ENCODE peak calls at places on chromosomes 4 and X, in five cellular contexts. One of them, this sample, is unnamed.

GRCh38 chr4:128571747-128572146 is 237.8 kb upstream of the JADE1 start:
- DNase-seq in mucosa of descending colon: no peak
- DNase-seq in neural progenitor cell: no peak
- DNase-seq in endodermal cell: no peak
- DNase-seq in RWPE2: no peak
- DNase-seq in this sample: peak; percentile 54

GRCh38 chrX:136166221-136166855 is 19.0 kb downstream of the FHL1 start:
- DNase-seq in mucosa of descending colon: no peak
- DNase-seq in neural progenitor cell: peak; percentile 22
- DNase-seq in endodermal cell: no peak
- DNase-seq in RWPE2: no peak
- DNase-seq in this sample: no peak

GRCh38 chrX:39675619-39676018 is 422.1 kb downstream of the BCOR start:
- DNase-seq in mucosa of descending colon: peak; percentile 47
- DNase-seq in neural progenitor cell: no peak
- DNase-seq in endodermal cell: no peak
- DNase-seq in RWPE2: no peak
- DNase-seq in this sample: no peak

GRCh38 chrX:10109695-10110094 is 47.1 kb upstream of the CLCN4 start:
- DNase-seq in mucosa of descending colon: peak; percentile 35
- DNase-seq in neural progenitor cell: no peak
- DNase-seq in endodermal cell: no peak
- DNase-seq in RWPE2: no peak
- DNase-seq in this sample: no peak

GRCh38 chr4:167606551-167606950 is 372.3 kb upstream of the SPOCK3 start:
- DNase-seq in mucosa of descending colon: no peak
- DNase-seq in neural progenitor cell: no peak
- DNase-seq in endodermal cell: no peak
- DNase-seq in RWPE2: no peak
- DNase-seq in this sample: no peak

GRCh38 chrX:66002832-66003680 is 36.8 kb downstream of the VSIG4 start:
- DNase-seq in mucosa of descending colon: no peak
- DNase-seq in neural progenitor cell: no peak
- DNase-seq in endodermal cell: no peak
- DNase-seq in RWPE2: no peak
- DNase-seq in this sample: no peak

GRCh38 chr4:139740531-139741041 is 75.0 kb downstream of the MGST2 start:
- DNase-seq in mucosa of descending colon: peak; percentile 41
- DNase-seq in neural progenitor cell: no peak
- DNase-seq in endodermal cell: peak; percentile 51
- DNase-seq in RWPE2: no peak
- DNase-seq in this sample: peak; percentile 15

GRCh38 chrX:373641-374471 is 12.9 kb downstream of the PPP2R3B start:
- DNase-seq in mucosa of descending colon: no peak
- DNase-seq in neural progenitor cell: peak; percentile 88
- DNase-seq in endodermal cell: peak; percentile 85
- DNase-seq in RWPE2: peak; percentile 76
- DNase-seq in this sample: no peak

GRCh38 chr4:877502-877901 is 51.6 kb upstream of the CPLX1 start:
- DNase-seq in mucosa of descending colon: no peak
- DNase-seq in neural progenitor cell: no peak
- DNase-seq in endodermal cell: no peak
- DNase-seq in RWPE2: no peak
- DNase-seq in this sample: no peak

GRCh38 chr4:8830056-8830455 is 41.6 kb downstream of the HMX1 start:
- DNase-seq in mucosa of descending colon: no peak
- DNase-seq in neural progenitor cell: no peak
- DNase-seq in endodermal cell: no peak
- DNase-seq in RWPE2: no peak
- DNase-seq in this sample: no peak

GRCh38 chr4:156293657-156294297 is 340.1 kb upstream of the CTSO start:
- DNase-seq in mucosa of descending colon: no peak
- DNase-seq in neural progenitor cell: no peak
- DNase-seq in endodermal cell: no peak
- DNase-seq in RWPE2: no peak
- DNase-seq in this sample: peak; percentile 11

GRCh38 chrX:109472939-109473713 is 8.8 kb downstream of the GUCY2F start:
- DNase-seq in mucosa of descending colon: peak; percentile 1
- DNase-seq in neural progenitor cell: peak; percentile 85
- DNase-seq in endodermal cell: peak; percentile 89
- DNase-seq in RWPE2: no peak
- DNase-seq in this sample: no peak

GRCh38 chr4:95705323-95705722 is 134.6 kb upstream of the PDHA2 start:
- DNase-seq in mucosa of descending colon: no peak
- DNase-seq in neural progenitor cell: no peak
- DNase-seq in endodermal cell: no peak
- DNase-seq in RWPE2: no peak
- DNase-seq in this sample: no peak

GRCh38 chr4:11614426-11614825 is 185.7 kb upstream of the HS3ST1 start:
- DNase-seq in mucosa of descending colon: no peak
- DNase-seq in neural progenitor cell: no peak
- DNase-seq in endodermal cell: no peak
- DNase-seq in RWPE2: peak; percentile 73
- DNase-seq in this sample: no peak

GRCh38 chr4:74408639-74409038 is 36.3 kb upstream of the AREG start:
- DNase-seq in mucosa of descending colon: no peak
- DNase-seq in neural progenitor cell: no peak
- DNase-seq in endodermal cell: peak; percentile 29
- DNase-seq in RWPE2: peak; percentile 70
- DNase-seq in this sample: peak; percentile 96

GRCh38 chrX:109485470-109486340 is 3.8 kb upstream of the GUCY2F start:
- DNase-seq in mucosa of descending colon: peak; percentile 76
- DNase-seq in neural progenitor cell: peak; percentile 82
- DNase-seq in endodermal cell: peak; percentile 88
- DNase-seq in RWPE2: no peak
- DNase-seq in this sample: no peak

GRCh38 chr4:158580064-158580463 is 58.4 kb downstream of the RXFP1 start:
- DNase-seq in mucosa of descending colon: no peak
- DNase-seq in neural progenitor cell: peak; percentile 12
- DNase-seq in endodermal cell: peak; percentile 66
- DNase-seq in RWPE2: no peak
- DNase-seq in this sample: no peak

GRCh38 chr4:19850909-19851308 is 400.8 kb upstream of the SLIT2 start:
- DNase-seq in mucosa of descending colon: no peak
- DNase-seq in neural progenitor cell: no peak
- DNase-seq in endodermal cell: no peak
- DNase-seq in RWPE2: peak; percentile 39
- DNase-seq in this sample: no peak

GRCh38 chr4:113051361-113051760 is 1.9 kb downstream of the ANK2 start:
- DNase-seq in mucosa of descending colon: no peak
- DNase-seq in neural progenitor cell: no peak
- DNase-seq in endodermal cell: no peak
- DNase-seq in RWPE2: no peak
- DNase-seq in this sample: no peak

GRCh38 chr4:43339435-43339834 is 446.9 kb downstream of the GRXCR1 start:
- DNase-seq in mucosa of descending colon: no peak
- DNase-seq in neural progenitor cell: no peak
- DNase-seq in endodermal cell: no peak
- DNase-seq in RWPE2: peak; percentile 72
- DNase-seq in this sample: peak; percentile 49

GRCh38 chrX:47643926-47644325 is 6.4 kb downstream of the ELK1 start:
- DNase-seq in mucosa of descending colon: no peak
- DNase-seq in neural progenitor cell: peak; percentile 36
- DNase-seq in endodermal cell: no peak
- DNase-seq in RWPE2: no peak
- DNase-seq in this sample: no peak

GRCh38 chrX:74458738-74459137 is 37.4 kb downstream of the SLC16A2 start:
- DNase-seq in mucosa of descending colon: no peak
- DNase-seq in neural progenitor cell: no peak
- DNase-seq in endodermal cell: no peak
- DNase-seq in RWPE2: no peak
- DNase-seq in this sample: peak; percentile 11

GRCh38 chrX:133776072-133776471 is 209.3 kb downstream of the GPC3 start:
- DNase-seq in mucosa of descending colon: peak; percentile 5
- DNase-seq in neural progenitor cell: peak; percentile 47
- DNase-seq in endodermal cell: peak; percentile 84
- DNase-seq in RWPE2: no peak
- DNase-seq in this sample: no peak

GRCh38 chr4:147025042-147025441 is 79.4 kb upstream of the TTC29 start:
- DNase-seq in mucosa of descending colon: no peak
- DNase-seq in neural progenitor cell: no peak
- DNase-seq in endodermal cell: no peak
- DNase-seq in RWPE2: no peak
- DNase-seq in this sample: no peak

GRCh38 chr4:28916585-28916984 is 1803.6 kb upstream of the PCDH7 start:
- DNase-seq in mucosa of descending colon: no peak
- DNase-seq in neural progenitor cell: no peak
- DNase-seq in endodermal cell: no peak
- DNase-seq in RWPE2: no peak
- DNase-seq in this sample: no peak

GRCh38 chr4:118981839-118982381 is 93.3 kb downstream of the SYNPO2 start:
- DNase-seq in mucosa of descending colon: peak; percentile 70
- DNase-seq in neural progenitor cell: peak; percentile 78
- DNase-seq in endodermal cell: peak; percentile 81
- DNase-seq in RWPE2: no peak
- DNase-seq in this sample: peak; percentile 38

GRCh38 chr4:25805255-25805860 is 57.4 kb downstream of the SEL1L3 start:
- DNase-seq in mucosa of descending colon: no peak
- DNase-seq in neural progenitor cell: no peak
- DNase-seq in endodermal cell: no peak
- DNase-seq in RWPE2: no peak
- DNase-seq in this sample: no peak

GRCh38 chr4:174580597-174580996 is 58.3 kb upstream of the HPGD start:
- DNase-seq in mucosa of descending colon: no peak
- DNase-seq in neural progenitor cell: no peak
- DNase-seq in endodermal cell: no peak
- DNase-seq in RWPE2: no peak
- DNase-seq in this sample: no peak

GRCh38 chrX:47200385-47201150 is 6.9 kb downstream of the UBA1 start:
- DNase-seq in mucosa of descending colon: peak; percentile 50
- DNase-seq in neural progenitor cell: no peak
- DNase-seq in endodermal cell: peak; percentile 76
- DNase-seq in RWPE2: no peak
- DNase-seq in this sample: no peak

GRCh38 chr4:180058731-180059215 is 2184.4 kb upstream of the TENM3 start:
- DNase-seq in mucosa of descending colon: peak; percentile 70
- DNase-seq in neural progenitor cell: peak; percentile 76
- DNase-seq in endodermal cell: peak; percentile 89
- DNase-seq in RWPE2: peak; percentile 44
- DNase-seq in this sample: no peak

DNA sequence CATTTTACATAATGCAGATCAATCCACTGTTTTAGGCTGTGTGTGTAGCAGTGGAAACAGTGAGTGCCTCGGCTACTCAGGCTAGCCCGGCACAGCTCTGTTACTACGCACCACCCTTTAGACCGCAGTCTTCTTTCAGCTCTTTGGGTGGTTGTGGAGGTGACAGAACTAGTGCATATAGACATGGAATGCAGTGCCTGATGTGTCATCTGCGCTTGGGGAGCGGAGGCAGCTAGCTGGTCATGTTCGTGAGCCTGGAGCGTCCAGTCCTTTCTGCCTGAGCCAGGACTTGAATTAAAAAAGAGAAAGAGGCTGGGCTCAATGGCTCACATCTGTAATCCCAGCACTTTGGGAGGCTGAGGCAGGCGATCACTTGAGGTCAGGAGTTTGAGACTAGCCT is 4.8 kb downstream of the TBC1D14 start:
- DNase-seq in mucosa of descending colon: no peak
- DNase-seq in neural progenitor cell: no peak
- DNase-seq in endodermal cell: no peak
- DNase-seq in RWPE2: no peak
- DNase-seq in this sample: no peak
- H3K4me1 ChIP-seq in mucosa of descending colon: peaks cover 54% of the 10 kb centered on the region
- H3K4me1 ChIP-seq in neural progenitor cell: peaks cover 33% of the 10 kb centered on the region
- H3K4me1 ChIP-seq in endodermal cell: peaks cover 2% of the 10 kb centered on the region
- H3K4me1 ChIP-seq in RWPE2: peaks cover 6% of the 10 kb centered on the region
- H3K4me1 ChIP-seq in this sample: peaks cover 16% of the 10 kb centered on the region

GRCh38 chr4:76198411-76199237 is 15.0 kb downstream of the SCARB2 start:
- DNase-seq in mucosa of descending colon: peak; percentile 91
- DNase-seq in neural progenitor cell: peak; percentile 52
- DNase-seq in endodermal cell: peak; percentile 56
- DNase-seq in RWPE2: no peak
- DNase-seq in this sample: no peak

GRCh38 chr4:76195326-76195725 is 18.3 kb downstream of the SCARB2 start:
- DNase-seq in mucosa of descending colon: no peak
- DNase-seq in neural progenitor cell: no peak
- DNase-seq in endodermal cell: no peak
- DNase-seq in RWPE2: no peak
- DNase-seq in this sample: no peak

GRCh38 chr4:76197001-76197743 is 16.5 kb downstream of the SCARB2 start:
- DNase-seq in mucosa of descending colon: no peak
- DNase-seq in neural progenitor cell: no peak
- DNase-seq in endodermal cell: no peak
- DNase-seq in RWPE2: no peak
- DNase-seq in this sample: no peak

GRCh38 chr4:76199664-76200211 is 13.9 kb downstream of the SCARB2 start:
- DNase-seq in mucosa of descending colon: peak; percentile 74
- DNase-seq in neural progenitor cell: no peak
- DNase-seq in endodermal cell: peak; percentile 55
- DNase-seq in RWPE2: no peak
- DNase-seq in this sample: no peak

DNA sequence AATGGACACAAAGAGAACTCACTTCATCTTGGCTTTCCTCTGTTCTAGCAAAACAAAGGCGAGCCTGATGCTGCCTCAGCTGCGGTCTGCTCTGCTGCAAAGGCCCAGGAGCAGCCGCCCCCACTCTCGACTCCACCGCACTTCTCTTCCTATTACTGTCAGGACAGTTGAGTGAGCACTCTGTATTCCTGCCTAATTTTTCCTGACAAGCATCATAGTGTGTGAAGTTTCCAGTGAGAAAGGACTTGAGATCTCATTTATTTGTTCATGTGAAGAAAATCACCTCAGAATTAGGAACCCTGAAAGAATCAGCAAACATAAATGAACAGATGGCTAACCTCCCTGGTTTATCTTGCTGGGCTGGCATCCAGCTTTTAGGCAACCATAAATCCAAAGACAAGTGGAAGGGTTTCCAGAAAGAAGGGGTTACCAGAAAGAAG is 15.6 kb downstream of the SCARB2 start:
- DNase-seq in mucosa of descending colon: peak; percentile 63
- DNase-seq in neural progenitor cell: peak; percentile 45
- DNase-seq in endodermal cell: no peak
- DNase-seq in RWPE2: no peak
- DNase-seq in this sample: no peak
- H3K4me1 ChIP-seq in mucosa of descending colon: peaks cover 48% of the 10 kb centered on the region
- H3K4me1 ChIP-seq in neural progenitor cell: peaks cover 9% of the 10 kb centered on the region
- H3K4me1 ChIP-seq in endodermal cell: no peaks in the 10 kb centered on the region
- H3K4me1 ChIP-seq in RWPE2: peaks cover 47% of the 10 kb centered on the region
- H3K4me1 ChIP-seq in this sample: peaks cover 27% of the 10 kb centered on the region

DNA sequence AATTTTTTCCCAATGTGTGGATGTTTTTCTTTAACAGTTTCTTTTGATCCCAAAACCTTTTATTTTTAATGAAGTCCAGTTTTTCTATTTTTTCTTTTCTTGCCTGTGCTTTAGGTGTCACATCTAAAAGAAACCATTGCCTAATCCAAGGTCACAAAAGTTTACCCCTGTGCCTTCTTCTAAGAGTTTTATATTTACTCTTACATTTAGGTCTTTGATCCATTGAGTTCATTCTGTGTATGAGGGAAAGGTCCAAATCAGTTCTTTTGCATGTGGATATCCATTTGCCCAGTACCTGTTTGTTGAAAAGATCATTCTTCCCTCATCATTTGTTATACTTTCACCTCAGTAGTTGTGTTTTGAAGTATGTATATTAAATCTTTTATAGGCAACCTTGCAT is 13.0 kb downstream of the LRP2BP start:
- DNase-seq in mucosa of descending colon: no peak
- DNase-seq in neural progenitor cell: no peak
- DNase-seq in endodermal cell: no peak
- DNase-seq in RWPE2: no peak
- DNase-seq in this sample: no peak
- H3K4me1 ChIP-seq in mucosa of descending colon: peaks cover 11% of the 10 kb centered on the region
- H3K4me1 ChIP-seq in neural progenitor cell: peaks cover 7% of the 10 kb centered on the region
- H3K4me1 ChIP-seq in endodermal cell: no peaks in the 10 kb centered on the region
- H3K4me1 ChIP-seq in RWPE2: peaks cover 29% of the 10 kb centered on the region
- H3K4me1 ChIP-seq in this sample: peaks cover 11% of the 10 kb centered on the region

GRCh38 chr4:6916587-6917444 is 7.2 kb downstream of the TBC1D14 start:
- DNase-seq in mucosa of descending colon: peak; percentile 78
- DNase-seq in neural progenitor cell: no peak
- DNase-seq in endodermal cell: peak; percentile 58
- DNase-seq in RWPE2: no peak
- DNase-seq in this sample: peak; percentile 26
- H3K4me1 ChIP-seq in mucosa of descending colon: peaks cover 59% of the 10 kb centered on the region
- H3K4me1 ChIP-seq in neural progenitor cell: peaks cover 33% of the 10 kb centered on the region
- H3K4me1 ChIP-seq in endodermal cell: no peaks in the 10 kb centered on the region
- H3K4me1 ChIP-seq in RWPE2: peaks cover 6% of the 10 kb centered on the region
- H3K4me1 ChIP-seq in this sample: peaks cover 9% of the 10 kb centered on the region

This sample was measured in keratinocyte.